ENCODE peak calls at places on chromosome 19, in seven cellular contexts. One of them, this sample, is unnamed.

GRCh38 chr19:14553939-14554243 is 18.0 kb downstream of the NDUFB7 start:
- DNase-seq in NCI-H1694 treated with DMSO at 0.1 percent for 48 hours: no peak
- DNase-seq in nucleus accumbens: no peak
- DNase-seq in foreskin fibroblast: no peak
- DNase-seq in AG08395: no peak
- DNase-seq in SW 1271: no peak
- DNase-seq in uterus: no peak
- DNase-seq in this sample: no peak

GRCh38 chr19:17724655-17725054 is 5.4 kb downstream of the MAP1S start:
- DNase-seq in NCI-H1694 treated with DMSO at 0.1 percent for 48 hours: no peak
- DNase-seq in nucleus accumbens: no peak
- DNase-seq in foreskin fibroblast: no peak
- DNase-seq in AG08395: no peak
- DNase-seq in SW 1271: no peak
- DNase-seq in uterus: no peak
- DNase-seq in this sample: no peak

GRCh38 chr19:50658438-50659317 is 9.4 kb downstream of the C19orf81 start:
- DNase-seq in NCI-H1694 treated with DMSO at 0.1 percent for 48 hours: no peak
- DNase-seq in nucleus accumbens: peak; percentile 52
- DNase-seq in foreskin fibroblast: peak; percentile 77
- DNase-seq in AG08395: peak; percentile 92
- DNase-seq in SW 1271: peak; percentile 44
- DNase-seq in uterus: peak; percentile 21
- DNase-seq in this sample: peak; percentile 74

GRCh38 chr19:49848938-49849337 is 2.0 kb upstream of the PTOV1 start:
- DNase-seq in NCI-H1694 treated with DMSO at 0.1 percent for 48 hours: no peak
- DNase-seq in nucleus accumbens: no peak
- DNase-seq in foreskin fibroblast: no peak
- DNase-seq in AG08395: no peak
- DNase-seq in SW 1271: no peak
- DNase-seq in uterus: no peak
- DNase-seq in this sample: no peak

GRCh38 chr19:45507864-45508680 is 793 bp downstream of the VASP start:
- DNase-seq in NCI-H1694 treated with DMSO at 0.1 percent for 48 hours: no peak
- DNase-seq in nucleus accumbens: no peak
- DNase-seq in foreskin fibroblast: peak; percentile 61
- DNase-seq in AG08395: peak; percentile 37
- DNase-seq in SW 1271: no peak
- DNase-seq in uterus: peak; percentile 58
- DNase-seq in this sample: no peak

GRCh38 chr19:30450101-30450500 is 77.9 kb downstream of the ZNF536 start:
- DNase-seq in NCI-H1694 treated with DMSO at 0.1 percent for 48 hours: no peak
- DNase-seq in nucleus accumbens: peak; percentile 49
- DNase-seq in foreskin fibroblast: peak; percentile 44
- DNase-seq in AG08395: peak; percentile 66
- DNase-seq in SW 1271: no peak
- DNase-seq in uterus: peak; percentile 48
- DNase-seq in this sample: no peak

GRCh38 chr19:13817018-13817614 is 21.9 kb downstream of the ZSWIM4 start:
- DNase-seq in NCI-H1694 treated with DMSO at 0.1 percent for 48 hours: no peak
- DNase-seq in nucleus accumbens: no peak
- DNase-seq in foreskin fibroblast: no peak
- DNase-seq in AG08395: no peak
- DNase-seq in SW 1271: no peak
- DNase-seq in uterus: no peak
- DNase-seq in this sample: no peak

GRCh38 chr19:49432141-49433073 is 7.2 kb downstream of the GFY start:
- DNase-seq in NCI-H1694 treated with DMSO at 0.1 percent for 48 hours: no peak
- DNase-seq in nucleus accumbens: no peak
- DNase-seq in foreskin fibroblast: no peak
- DNase-seq in AG08395: no peak
- DNase-seq in SW 1271: no peak
- DNase-seq in uterus: no peak
- DNase-seq in this sample: peak; percentile 63

GRCh38 chr19:51607077-51607476 is 23.1 kb downstream of the SIGLEC5 start:
- DNase-seq in NCI-H1694 treated with DMSO at 0.1 percent for 48 hours: no peak
- DNase-seq in nucleus accumbens: no peak
- DNase-seq in foreskin fibroblast: no peak
- DNase-seq in AG08395: no peak
- DNase-seq in SW 1271: no peak
- DNase-seq in uterus: no peak
- DNase-seq in this sample: peak; percentile 88

GRCh38 chr19:50460161-50460765 is 16.0 kb upstream of the EMC10 start:
- DNase-seq in NCI-H1694 treated with DMSO at 0.1 percent for 48 hours: no peak
- DNase-seq in nucleus accumbens: no peak
- DNase-seq in foreskin fibroblast: peak; percentile 69
- DNase-seq in AG08395: peak; percentile 32
- DNase-seq in SW 1271: no peak
- DNase-seq in uterus: no peak
- DNase-seq in this sample: peak; percentile 89

GRCh38 chr19:46634045-46634655 is 1.9 kb downstream of the GNG8 start:
- DNase-seq in NCI-H1694 treated with DMSO at 0.1 percent for 48 hours: no peak
- DNase-seq in nucleus accumbens: peak; percentile 89
- DNase-seq in foreskin fibroblast: peak; percentile 90
- DNase-seq in AG08395: peak; percentile 93
- DNase-seq in SW 1271: no peak
- DNase-seq in uterus: peak; percentile 87
- DNase-seq in this sample: peak; percentile 98

GRCh38 chr19:8611890-8612806 is 1.6 kb upstream of the ADAMTS10 start:
- DNase-seq in NCI-H1694 treated with DMSO at 0.1 percent for 48 hours: no peak
- DNase-seq in nucleus accumbens: no peak
- DNase-seq in foreskin fibroblast: peak; percentile 38
- DNase-seq in AG08395: peak; percentile 64
- DNase-seq in SW 1271: no peak
- DNase-seq in uterus: peak; percentile 71
- DNase-seq in this sample: peak; percentile 55

GRCh38 chr19:18173572-18174294 is at the start of gene IFI30:
- DNase-seq in NCI-H1694 treated with DMSO at 0.1 percent for 48 hours: no peak
- DNase-seq in nucleus accumbens: no peak
- DNase-seq in foreskin fibroblast: peak; percentile 57
- DNase-seq in AG08395: peak; percentile 78
- DNase-seq in SW 1271: no peak
- DNase-seq in uterus: peak; percentile 76
- DNase-seq in this sample: peak; percentile 90

GRCh38 chr19:40771101-40771539 is 4.2 kb upstream of the MIA start:
- DNase-seq in NCI-H1694 treated with DMSO at 0.1 percent for 48 hours: no peak
- DNase-seq in nucleus accumbens: no peak
- DNase-seq in foreskin fibroblast: no peak
- DNase-seq in AG08395: no peak
- DNase-seq in SW 1271: no peak
- DNase-seq in uterus: no peak
- DNase-seq in this sample: no peak

GRCh38 chr19:591099-591958 is 1.6 kb downstream of the HCN2 start:
- DNase-seq in NCI-H1694 treated with DMSO at 0.1 percent for 48 hours: no peak
- DNase-seq in nucleus accumbens: no peak
- DNase-seq in foreskin fibroblast: peak; percentile 52
- DNase-seq in AG08395: peak; percentile 47
- DNase-seq in SW 1271: no peak
- DNase-seq in uterus: peak; percentile 38
- DNase-seq in this sample: no peak

GRCh38 chr19:18408053-18408476 is 10.6 kb upstream of the LRRC25 start:
- DNase-seq in NCI-H1694 treated with DMSO at 0.1 percent for 48 hours: peak; percentile 11
- DNase-seq in nucleus accumbens: no peak
- DNase-seq in foreskin fibroblast: no peak
- DNase-seq in AG08395: no peak
- DNase-seq in SW 1271: no peak
- DNase-seq in uterus: no peak
- DNase-seq in this sample: peak; percentile 83

GRCh38 chr19:46346821-46347571 is at the start of gene PPP5C:
- DNase-seq in NCI-H1694 treated with DMSO at 0.1 percent for 48 hours: peak; percentile 92
- DNase-seq in nucleus accumbens: peak; percentile 58
- DNase-seq in foreskin fibroblast: peak; percentile 98
- DNase-seq in AG08395: peak; percentile 98
- DNase-seq in SW 1271: peak; percentile 70
- DNase-seq in uterus: peak; percentile 92
- DNase-seq in this sample: peak; percentile 98

GRCh38 chr19:1251503-1252220 is 3.3 kb downstream of the MIDN start:
- DNase-seq in NCI-H1694 treated with DMSO at 0.1 percent for 48 hours: no peak
- DNase-seq in nucleus accumbens: peak; percentile 72
- DNase-seq in foreskin fibroblast: no peak
- DNase-seq in AG08395: no peak
- DNase-seq in SW 1271: no peak
- DNase-seq in uterus: no peak
- DNase-seq in this sample: no peak

GRCh38 chr19:16371540-16371986 is 46.9 kb downstream of the KLF2 start:
- DNase-seq in NCI-H1694 treated with DMSO at 0.1 percent for 48 hours: no peak
- DNase-seq in nucleus accumbens: no peak
- DNase-seq in foreskin fibroblast: no peak
- DNase-seq in AG08395: no peak
- DNase-seq in SW 1271: no peak
- DNase-seq in uterus: no peak
- DNase-seq in this sample: peak; percentile 80

GRCh38 chr19:17950310-17951150 is 16.4 kb upstream of the KCNN1 start:
- DNase-seq in NCI-H1694 treated with DMSO at 0.1 percent for 48 hours: peak; percentile 10
- DNase-seq in nucleus accumbens: no peak
- DNase-seq in foreskin fibroblast: no peak
- DNase-seq in AG08395: no peak
- DNase-seq in SW 1271: no peak
- DNase-seq in uterus: no peak
- DNase-seq in this sample: no peak

GRCh38 chr19:19067276-19068072 is 3.7 kb downstream of the SLC25A42 start:
- DNase-seq in NCI-H1694 treated with DMSO at 0.1 percent for 48 hours: peak; percentile 41
- DNase-seq in nucleus accumbens: no peak
- DNase-seq in foreskin fibroblast: peak; percentile 19
- DNase-seq in AG08395: peak; percentile 48
- DNase-seq in SW 1271: no peak
- DNase-seq in uterus: no peak
- DNase-seq in this sample: no peak

GRCh38 chr19:8482696-8483095 is 19.7 kb downstream of the PRAM1 start:
- DNase-seq in NCI-H1694 treated with DMSO at 0.1 percent for 48 hours: no peak
- DNase-seq in nucleus accumbens: no peak
- DNase-seq in foreskin fibroblast: no peak
- DNase-seq in AG08395: no peak
- DNase-seq in SW 1271: no peak
- DNase-seq in uterus: no peak
- DNase-seq in this sample: no peak

GRCh38 chr19:47614559-47614958 is 5.6 kb downstream of the BICRA start:
- DNase-seq in NCI-H1694 treated with DMSO at 0.1 percent for 48 hours: no peak
- DNase-seq in nucleus accumbens: no peak
- DNase-seq in foreskin fibroblast: no peak
- DNase-seq in AG08395: no peak
- DNase-seq in SW 1271: no peak
- DNase-seq in uterus: no peak
- DNase-seq in this sample: no peak

GRCh38 chr19:6239401-6239844 is 40.4 kb downstream of the MLLT1 start:
- DNase-seq in NCI-H1694 treated with DMSO at 0.1 percent for 48 hours: no peak
- DNase-seq in nucleus accumbens: no peak
- DNase-seq in foreskin fibroblast: no peak
- DNase-seq in AG08395: peak; percentile 66
- DNase-seq in SW 1271: no peak
- DNase-seq in uterus: no peak
- DNase-seq in this sample: no peak

GRCh38 chr19:22603518-22604440 is 30.3 kb upstream of the ZNF492 start:
- DNase-seq in NCI-H1694 treated with DMSO at 0.1 percent for 48 hours: no peak
- DNase-seq in nucleus accumbens: no peak
- DNase-seq in foreskin fibroblast: no peak
- DNase-seq in AG08395: no peak
- DNase-seq in SW 1271: no peak
- DNase-seq in uterus: no peak
- DNase-seq in this sample: no peak

GRCh38 chr19:16714702-16715294 is 4.8 kb upstream of the NWD1 start:
- DNase-seq in NCI-H1694 treated with DMSO at 0.1 percent for 48 hours: peak; percentile 23
- DNase-seq in nucleus accumbens: peak; percentile 21
- DNase-seq in foreskin fibroblast: peak; percentile 53
- DNase-seq in AG08395: peak; percentile 42
- DNase-seq in SW 1271: no peak
- DNase-seq in uterus: peak; percentile 22
- DNase-seq in this sample: peak; percentile 73

GRCh38 chr19:42540071-42540553 is 11.8 kb upstream of the CEACAM1 start:
- DNase-seq in NCI-H1694 treated with DMSO at 0.1 percent for 48 hours: no peak
- DNase-seq in nucleus accumbens: no peak
- DNase-seq in foreskin fibroblast: peak; percentile 11
- DNase-seq in AG08395: no peak
- DNase-seq in SW 1271: no peak
- DNase-seq in uterus: no peak
- DNase-seq in this sample: no peak